ENCODE peak calls at places on chromosomes 7 and 10, in ten cellular contexts. One of them, this sample, is unnamed.
A peak's percentile ranks its signal among the peaks of the same experiment; 100 is the strongest.

GRCh38 chr7:157690833-157691382 is 354.1 kb downstream of the DNAJB6 start:
- DNase-seq in effector memory CD8-positive, alpha-beta T cell: no peak
- DNase-seq in uterus: peak; percentile 19
- DNase-seq in kidney: peak; percentile 53
- DNase-seq in AG09309: peak; percentile 1
- DNase-seq in Right ventricle myocardium inferior: peak; percentile 81
- DNase-seq in fibroblast of pulmonary artery: peak; percentile 63
- DNase-seq in HL-60: no peak
- DNase-seq in stimulated activated naive B cell treated with anti-CD40 and anti-IgM and Interleukin-4, amounts not matched to agents 10 μg/mL and 1 μg/mL and 100 μg/mL, for 72 hours: no peak
- DNase-seq in NCI-H2029: peak; percentile 76
- DNase-seq in this sample: no peak

GRCh38 chr10:33381897-33382578 is 47.6 kb upstream of the NRP1 start:
- DNase-seq in effector memory CD8-positive, alpha-beta T cell: no peak
- DNase-seq in uterus: no peak
- DNase-seq in kidney: no peak
- DNase-seq in AG09309: peak; percentile 95
- DNase-seq in Right ventricle myocardium inferior: no peak
- DNase-seq in fibroblast of pulmonary artery: peak; percentile 78
- DNase-seq in HL-60: no peak
- DNase-seq in stimulated activated naive B cell treated with anti-CD40 and anti-IgM and Interleukin-4, amounts not matched to agents 10 μg/mL and 1 μg/mL and 100 μg/mL, for 72 hours: no peak
- DNase-seq in NCI-H2029: no peak
- DNase-seq in this sample: peak; percentile 93

GRCh38 chr7:118626739-118627138 is 402.2 kb downstream of the ANKRD7 start:
- DNase-seq in effector memory CD8-positive, alpha-beta T cell: no peak
- DNase-seq in uterus: no peak
- DNase-seq in kidney: no peak
- DNase-seq in AG09309: no peak
- DNase-seq in Right ventricle myocardium inferior: no peak
- DNase-seq in fibroblast of pulmonary artery: no peak
- DNase-seq in HL-60: no peak
- DNase-seq in stimulated activated naive B cell treated with anti-CD40 and anti-IgM and Interleukin-4, amounts not matched to agents 10 μg/mL and 1 μg/mL and 100 μg/mL, for 72 hours: no peak
- DNase-seq in NCI-H2029: no peak
- DNase-seq in this sample: no peak

GRCh38 chr10:52226448-52226847 is 87.6 kb upstream of the DKK1 start:
- DNase-seq in effector memory CD8-positive, alpha-beta T cell: no peak
- DNase-seq in uterus: no peak
- DNase-seq in kidney: no peak
- DNase-seq in AG09309: no peak
- DNase-seq in Right ventricle myocardium inferior: no peak
- DNase-seq in fibroblast of pulmonary artery: peak; percentile 65
- DNase-seq in HL-60: no peak
- DNase-seq in stimulated activated naive B cell treated with anti-CD40 and anti-IgM and Interleukin-4, amounts not matched to agents 10 μg/mL and 1 μg/mL and 100 μg/mL, for 72 hours: no peak
- DNase-seq in NCI-H2029: no peak
- DNase-seq in this sample: no peak

GRCh38 chr10:123516291-123516690 is 149.9 kb upstream of the GPR26 start:
- DNase-seq in effector memory CD8-positive, alpha-beta T cell: no peak
- DNase-seq in uterus: no peak
- DNase-seq in kidney: no peak
- DNase-seq in AG09309: no peak
- DNase-seq in Right ventricle myocardium inferior: no peak
- DNase-seq in fibroblast of pulmonary artery: no peak
- DNase-seq in HL-60: no peak
- DNase-seq in stimulated activated naive B cell treated with anti-CD40 and anti-IgM and Interleukin-4, amounts not matched to agents 10 μg/mL and 1 μg/mL and 100 μg/mL, for 72 hours: no peak
- DNase-seq in NCI-H2029: no peak
- DNase-seq in this sample: no peak

GRCh38 chr10:5499493-5499800 is at the start of gene CALML5:
- DNase-seq in effector memory CD8-positive, alpha-beta T cell: no peak
- DNase-seq in uterus: no peak
- DNase-seq in kidney: peak; percentile 58
- DNase-seq in AG09309: no peak
- DNase-seq in Right ventricle myocardium inferior: no peak
- DNase-seq in fibroblast of pulmonary artery: no peak
- DNase-seq in HL-60: no peak
- DNase-seq in stimulated activated naive B cell treated with anti-CD40 and anti-IgM and Interleukin-4, amounts not matched to agents 10 μg/mL and 1 μg/mL and 100 μg/mL, for 72 hours: no peak
- DNase-seq in NCI-H2029: no peak
- DNase-seq in this sample: no peak

GRCh38 chr7:11835260-11835659 is 3.3 kb upstream of the THSD7A start:
- DNase-seq in effector memory CD8-positive, alpha-beta T cell: no peak
- DNase-seq in uterus: no peak
- DNase-seq in kidney: no peak
- DNase-seq in AG09309: no peak
- DNase-seq in Right ventricle myocardium inferior: no peak
- DNase-seq in fibroblast of pulmonary artery: peak; percentile 37
- DNase-seq in HL-60: no peak
- DNase-seq in stimulated activated naive B cell treated with anti-CD40 and anti-IgM and Interleukin-4, amounts not matched to agents 10 μg/mL and 1 μg/mL and 100 μg/mL, for 72 hours: no peak
- DNase-seq in NCI-H2029: no peak
- DNase-seq in this sample: no peak

GRCh38 chr10:49615721-49616120 is 1.9 kb downstream of the CHAT start:
- DNase-seq in effector memory CD8-positive, alpha-beta T cell: no peak
- DNase-seq in uterus: no peak
- DNase-seq in kidney: no peak
- DNase-seq in AG09309: no peak
- DNase-seq in Right ventricle myocardium inferior: no peak
- DNase-seq in fibroblast of pulmonary artery: no peak
- DNase-seq in HL-60: no peak
- DNase-seq in stimulated activated naive B cell treated with anti-CD40 and anti-IgM and Interleukin-4, amounts not matched to agents 10 μg/mL and 1 μg/mL and 100 μg/mL, for 72 hours: no peak
- DNase-seq in NCI-H2029: no peak
- DNase-seq in this sample: no peak

GRCh38 chr7:44565795-44566559 is 7.7 kb downstream of the DDX56 start:
- DNase-seq in effector memory CD8-positive, alpha-beta T cell: no peak
- DNase-seq in uterus: no peak
- DNase-seq in kidney: no peak
- DNase-seq in AG09309: no peak
- DNase-seq in Right ventricle myocardium inferior: no peak
- DNase-seq in fibroblast of pulmonary artery: no peak
- DNase-seq in HL-60: peak; percentile 85
- DNase-seq in stimulated activated naive B cell treated with anti-CD40 and anti-IgM and Interleukin-4, amounts not matched to agents 10 μg/mL and 1 μg/mL and 100 μg/mL, for 72 hours: no peak
- DNase-seq in NCI-H2029: no peak
- DNase-seq in this sample: no peak

GRCh38 chr7:19713676-19714075 is 4.8 kb upstream of the POLR1F start:
- DNase-seq in effector memory CD8-positive, alpha-beta T cell: peak; percentile 47
- DNase-seq in uterus: peak; percentile 36
- DNase-seq in kidney: no peak
- DNase-seq in AG09309: peak; percentile 4
- DNase-seq in Right ventricle myocardium inferior: no peak
- DNase-seq in fibroblast of pulmonary artery: peak; percentile 69
- DNase-seq in HL-60: peak; percentile 19
- DNase-seq in stimulated activated naive B cell treated with anti-CD40 and anti-IgM and Interleukin-4, amounts not matched to agents 10 μg/mL and 1 μg/mL and 100 μg/mL, for 72 hours: no peak
- DNase-seq in NCI-H2029: peak; percentile 1
- DNase-seq in this sample: no peak

GRCh38 chr10:71696635-71697326 is 22.8 kb downstream of the C10orf105 start:
- DNase-seq in effector memory CD8-positive, alpha-beta T cell: peak; percentile 57
- DNase-seq in uterus: no peak
- DNase-seq in kidney: no peak
- DNase-seq in AG09309: no peak
- DNase-seq in Right ventricle myocardium inferior: peak; percentile 82
- DNase-seq in fibroblast of pulmonary artery: peak; percentile 26
- DNase-seq in HL-60: peak; percentile 63
- DNase-seq in stimulated activated naive B cell treated with anti-CD40 and anti-IgM and Interleukin-4, amounts not matched to agents 10 μg/mL and 1 μg/mL and 100 μg/mL, for 72 hours: peak; percentile 35
- DNase-seq in NCI-H2029: no peak
- DNase-seq in this sample: no peak

GRCh38 chr7:91503934-91504575 is 239.8 kb downstream of the FZD1 start:
- DNase-seq in effector memory CD8-positive, alpha-beta T cell: no peak
- DNase-seq in uterus: no peak
- DNase-seq in kidney: no peak
- DNase-seq in AG09309: no peak
- DNase-seq in Right ventricle myocardium inferior: no peak
- DNase-seq in fibroblast of pulmonary artery: peak; percentile 50
- DNase-seq in HL-60: peak; percentile 10
- DNase-seq in stimulated activated naive B cell treated with anti-CD40 and anti-IgM and Interleukin-4, amounts not matched to agents 10 μg/mL and 1 μg/mL and 100 μg/mL, for 72 hours: no peak
- DNase-seq in NCI-H2029: peak; percentile 78
- DNase-seq in this sample: peak; percentile 20

GRCh38 chr10:49285232-49285631 is 13.7 kb upstream of the C10orf71 start:
- DNase-seq in effector memory CD8-positive, alpha-beta T cell: no peak
- DNase-seq in uterus: no peak
- DNase-seq in kidney: no peak
- DNase-seq in AG09309: no peak
- DNase-seq in Right ventricle myocardium inferior: no peak
- DNase-seq in fibroblast of pulmonary artery: no peak
- DNase-seq in HL-60: peak; percentile 26
- DNase-seq in stimulated activated naive B cell treated with anti-CD40 and anti-IgM and Interleukin-4, amounts not matched to agents 10 μg/mL and 1 μg/mL and 100 μg/mL, for 72 hours: no peak
- DNase-seq in NCI-H2029: no peak
- DNase-seq in this sample: no peak

GRCh38 chr10:88538038-88538437 is 45.1 kb downstream of the RNLS start:
- DNase-seq in effector memory CD8-positive, alpha-beta T cell: no peak
- DNase-seq in uterus: peak; percentile 50
- DNase-seq in kidney: no peak
- DNase-seq in AG09309: peak; percentile 28
- DNase-seq in Right ventricle myocardium inferior: no peak
- DNase-seq in fibroblast of pulmonary artery: peak; percentile 94
- DNase-seq in HL-60: no peak
- DNase-seq in stimulated activated naive B cell treated with anti-CD40 and anti-IgM and Interleukin-4, amounts not matched to agents 10 μg/mL and 1 μg/mL and 100 μg/mL, for 72 hours: no peak
- DNase-seq in NCI-H2029: no peak
- DNase-seq in this sample: peak; percentile 67

GRCh38 chr7:11843113-11843765 is 11.2 kb upstream of the THSD7A start:
- DNase-seq in effector memory CD8-positive, alpha-beta T cell: no peak
- DNase-seq in uterus: no peak
- DNase-seq in kidney: no peak
- DNase-seq in AG09309: no peak
- DNase-seq in Right ventricle myocardium inferior: no peak
- DNase-seq in fibroblast of pulmonary artery: no peak
- DNase-seq in HL-60: no peak
- DNase-seq in stimulated activated naive B cell treated with anti-CD40 and anti-IgM and Interleukin-4, amounts not matched to agents 10 μg/mL and 1 μg/mL and 100 μg/mL, for 72 hours: no peak
- DNase-seq in NCI-H2029: no peak
- DNase-seq in this sample: no peak

GRCh38 chr10:58993480-58994221 is 182.8 kb upstream of the PHYHIPL start:
- DNase-seq in effector memory CD8-positive, alpha-beta T cell: no peak
- DNase-seq in uterus: no peak
- DNase-seq in kidney: no peak
- DNase-seq in AG09309: no peak
- DNase-seq in Right ventricle myocardium inferior: no peak
- DNase-seq in fibroblast of pulmonary artery: no peak
- DNase-seq in HL-60: no peak
- DNase-seq in stimulated activated naive B cell treated with anti-CD40 and anti-IgM and Interleukin-4, amounts not matched to agents 10 μg/mL and 1 μg/mL and 100 μg/mL, for 72 hours: no peak
- DNase-seq in NCI-H2029: no peak
- DNase-seq in this sample: no peak

GRCh38 chr7:18087031-18087686 is 59.5 kb upstream of the PRPS1L1 start:
- DNase-seq in effector memory CD8-positive, alpha-beta T cell: no peak
- DNase-seq in uterus: peak; percentile 31
- DNase-seq in kidney: no peak
- DNase-seq in AG09309: no peak
- DNase-seq in Right ventricle myocardium inferior: peak; percentile 68
- DNase-seq in fibroblast of pulmonary artery: peak; percentile 15
- DNase-seq in HL-60: no peak
- DNase-seq in stimulated activated naive B cell treated with anti-CD40 and anti-IgM and Interleukin-4, amounts not matched to agents 10 μg/mL and 1 μg/mL and 100 μg/mL, for 72 hours: no peak
- DNase-seq in NCI-H2029: no peak
- DNase-seq in this sample: no peak

GRCh38 chr7:29342761-29343160 is 148.2 kb downstream of the CHN2 start:
- DNase-seq in effector memory CD8-positive, alpha-beta T cell: no peak
- DNase-seq in uterus: no peak
- DNase-seq in kidney: no peak
- DNase-seq in AG09309: no peak
- DNase-seq in Right ventricle myocardium inferior: no peak
- DNase-seq in fibroblast of pulmonary artery: peak; percentile 14
- DNase-seq in HL-60: no peak
- DNase-seq in stimulated activated naive B cell treated with anti-CD40 and anti-IgM and Interleukin-4, amounts not matched to agents 10 μg/mL and 1 μg/mL and 100 μg/mL, for 72 hours: no peak
- DNase-seq in NCI-H2029: no peak
- DNase-seq in this sample: no peak

GRCh38 chr10:4354382-4354812 is 471.6 kb upstream of the AKR1E2 start:
- DNase-seq in effector memory CD8-positive, alpha-beta T cell: no peak
- DNase-seq in uterus: no peak
- DNase-seq in kidney: no peak
- DNase-seq in AG09309: peak; percentile 34
- DNase-seq in Right ventricle myocardium inferior: no peak
- DNase-seq in fibroblast of pulmonary artery: peak; percentile 23
- DNase-seq in HL-60: no peak
- DNase-seq in stimulated activated naive B cell treated with anti-CD40 and anti-IgM and Interleukin-4, amounts not matched to agents 10 μg/mL and 1 μg/mL and 100 μg/mL, for 72 hours: no peak
- DNase-seq in NCI-H2029: no peak
- DNase-seq in this sample: no peak

GRCh38 chr10:100782845-100783244 is 37.5 kb downstream of the PAX2 start:
- DNase-seq in effector memory CD8-positive, alpha-beta T cell: no peak
- DNase-seq in uterus: no peak
- DNase-seq in kidney: no peak
- DNase-seq in AG09309: no peak
- DNase-seq in Right ventricle myocardium inferior: no peak
- DNase-seq in fibroblast of pulmonary artery: no peak
- DNase-seq in HL-60: no peak
- DNase-seq in stimulated activated naive B cell treated with anti-CD40 and anti-IgM and Interleukin-4, amounts not matched to agents 10 μg/mL and 1 μg/mL and 100 μg/mL, for 72 hours: no peak
- DNase-seq in NCI-H2029: no peak
- DNase-seq in this sample: no peak

GRCh38 chr7:78635394-78635793 is 818.1 kb downstream of the MAGI2 start:
- DNase-seq in effector memory CD8-positive, alpha-beta T cell: no peak
- DNase-seq in uterus: no peak
- DNase-seq in kidney: no peak
- DNase-seq in AG09309: no peak
- DNase-seq in Right ventricle myocardium inferior: no peak
- DNase-seq in fibroblast of pulmonary artery: no peak
- DNase-seq in HL-60: no peak
- DNase-seq in stimulated activated naive B cell treated with anti-CD40 and anti-IgM and Interleukin-4, amounts not matched to agents 10 μg/mL and 1 μg/mL and 100 μg/mL, for 72 hours: no peak
- DNase-seq in NCI-H2029: no peak
- DNase-seq in this sample: no peak

GRCh38 chr7:149796287-149796860 is 23.0 kb upstream of the ZNF467 start:
- DNase-seq in effector memory CD8-positive, alpha-beta T cell: no peak
- DNase-seq in uterus: no peak
- DNase-seq in kidney: no peak
- DNase-seq in AG09309: no peak
- DNase-seq in Right ventricle myocardium inferior: no peak
- DNase-seq in fibroblast of pulmonary artery: no peak
- DNase-seq in HL-60: no peak
- DNase-seq in stimulated activated naive B cell treated with anti-CD40 and anti-IgM and Interleukin-4, amounts not matched to agents 10 μg/mL and 1 μg/mL and 100 μg/mL, for 72 hours: no peak
- DNase-seq in NCI-H2029: no peak
- DNase-seq in this sample: no peak

GRCh38 chr7:149736478-149737360 is 36.7 kb downstream of the ZNF467 start:
- DNase-seq in effector memory CD8-positive, alpha-beta T cell: no peak
- DNase-seq in uterus: no peak
- DNase-seq in kidney: peak; percentile 28
- DNase-seq in AG09309: no peak
- DNase-seq in Right ventricle myocardium inferior: no peak
- DNase-seq in fibroblast of pulmonary artery: no peak
- DNase-seq in HL-60: no peak
- DNase-seq in stimulated activated naive B cell treated with anti-CD40 and anti-IgM and Interleukin-4, amounts not matched to agents 10 μg/mL and 1 μg/mL and 100 μg/mL, for 72 hours: no peak
- DNase-seq in NCI-H2029: no peak
- DNase-seq in this sample: no peak

GRCh38 chr10:85477979-85478378 is 888.6 kb downstream of the GRID1 start:
- DNase-seq in effector memory CD8-positive, alpha-beta T cell: no peak
- DNase-seq in uterus: no peak
- DNase-seq in kidney: no peak
- DNase-seq in AG09309: no peak
- DNase-seq in Right ventricle myocardium inferior: no peak
- DNase-seq in fibroblast of pulmonary artery: no peak
- DNase-seq in HL-60: no peak
- DNase-seq in stimulated activated naive B cell treated with anti-CD40 and anti-IgM and Interleukin-4, amounts not matched to agents 10 μg/mL and 1 μg/mL and 100 μg/mL, for 72 hours: no peak
- DNase-seq in NCI-H2029: no peak
- DNase-seq in this sample: no peak

GRCh38 chr10:59625842-59626522 is 83.7 kb downstream of the SLC16A9 start:
- DNase-seq in effector memory CD8-positive, alpha-beta T cell: peak; percentile 30
- DNase-seq in uterus: peak; percentile 61
- DNase-seq in kidney: no peak
- DNase-seq in AG09309: peak; percentile 69
- DNase-seq in Right ventricle myocardium inferior: no peak
- DNase-seq in fibroblast of pulmonary artery: peak; percentile 81
- DNase-seq in HL-60: peak; percentile 54
- DNase-seq in stimulated activated naive B cell treated with anti-CD40 and anti-IgM and Interleukin-4, amounts not matched to agents 10 μg/mL and 1 μg/mL and 100 μg/mL, for 72 hours: peak; percentile 40
- DNase-seq in NCI-H2029: no peak
- DNase-seq in this sample: no peak

GRCh38 chr7:22127835-22128527 is 182.3 kb upstream of the CDCA7L start:
- DNase-seq in effector memory CD8-positive, alpha-beta T cell: no peak
- DNase-seq in uterus: no peak
- DNase-seq in kidney: no peak
- DNase-seq in AG09309: no peak
- DNase-seq in Right ventricle myocardium inferior: no peak
- DNase-seq in fibroblast of pulmonary artery: peak; percentile 78
- DNase-seq in HL-60: no peak
- DNase-seq in stimulated activated naive B cell treated with anti-CD40 and anti-IgM and Interleukin-4, amounts not matched to agents 10 μg/mL and 1 μg/mL and 100 μg/mL, for 72 hours: no peak
- DNase-seq in NCI-H2029: no peak
- DNase-seq in this sample: no peak

GRCh38 chr7:117401293-117402002 is 25.8 kb downstream of the ASZ1 start:
- DNase-seq in effector memory CD8-positive, alpha-beta T cell: no peak
- DNase-seq in uterus: no peak
- DNase-seq in kidney: no peak
- DNase-seq in AG09309: no peak
- DNase-seq in Right ventricle myocardium inferior: no peak
- DNase-seq in fibroblast of pulmonary artery: peak; percentile 20
- DNase-seq in HL-60: no peak
- DNase-seq in stimulated activated naive B cell treated with anti-CD40 and anti-IgM and Interleukin-4, amounts not matched to agents 10 μg/mL and 1 μg/mL and 100 μg/mL, for 72 hours: no peak
- DNase-seq in NCI-H2029: no peak
- DNase-seq in this sample: no peak

GRCh38 chr10:97222346-97222961 is 36.7 kb upstream of the SLIT1 start:
- DNase-seq in effector memory CD8-positive, alpha-beta T cell: no peak
- DNase-seq in uterus: no peak
- DNase-seq in kidney: no peak
- DNase-seq in AG09309: no peak
- DNase-seq in Right ventricle myocardium inferior: no peak
- DNase-seq in fibroblast of pulmonary artery: no peak
- DNase-seq in HL-60: peak; percentile 49
- DNase-seq in stimulated activated naive B cell treated with anti-CD40 and anti-IgM and Interleukin-4, amounts not matched to agents 10 μg/mL and 1 μg/mL and 100 μg/mL, for 72 hours: no peak
- DNase-seq in NCI-H2029: no peak
- DNase-seq in this sample: no peak